ENCODE peak calls at places on chromosomes 5 and 9, in seven cellular contexts. O, W, H, B, J, D and V are unnamed samples.

GRCh38 chr5:122559676-122560075 is 215.2 kb upstream of the SNX2 start:
- DNase-seq in O (no peak), W (no peak), H (no peak), B (no peak), J (no peak), D (no peak), V (no peak)

GRCh38 chr5:56167522-56167921 is 65.6 kb downstream of the ANKRD55 start:
- DNase-seq in O (no peak), W (no peak), H (no peak), B (no peak), J (no peak), D (no peak), V (no peak)

GRCh38 chr9:16058131-16058549 is 505.3 kb downstream of the CCDC171 start:
- DNase-seq in O (peak), W (no peak), H (no peak), B (no peak), J (no peak), D (no peak), V (no peak)

GRCh38 chr5:456351-457194 is 13.6 kb downstream of the EXOC3 start:
- DNase-seq in O (no peak), W (no peak), H (no peak), B (peak), J (no peak), D (no peak), V (no peak)

GRCh38 chr9:5269249-5269715 is 35.2 kb downstream of the RLN2 start:
- DNase-seq in O (peak), W (no peak), H (no peak), B (no peak), J (no peak), D (no peak), V (no peak)

GRCh38 chr5:117889592-117889991 is 1098.8 kb downstream of the DTWD2 start:
- DNase-seq in O (no peak), W (no peak), H (no peak), B (no peak), J (no peak), D (no peak), V (no peak)

GRCh38 chr5:1553642-1554409 is 30.1 kb upstream of the LPCAT1 start:
- DNase-seq in O (no peak), W (no peak), H (no peak), B (no peak), J (no peak), D (no peak), V (no peak)

GRCh38 chr5:126810983-126811382 is 34.0 kb downstream of the LMNB1 start:
- DNase-seq in O (no peak), W (no peak), H (no peak), B (no peak), J (no peak), D (no peak), V (no peak)

GRCh38 chr9:136291306-136292025 is 12.4 kb downstream of the CCDC187 start:
- DNase-seq in O (no peak), W (no peak), H (no peak), B (no peak), J (no peak), D (no peak), V (no peak)

GRCh38 chr9:117218951-117219350 is 195.9 kb downstream of the ASTN2 start:
- DNase-seq in O (no peak), W (no peak), H (no peak), B (no peak), J (no peak), D (no peak), V (no peak)

GRCh38 chr9:116697341-116697740 is 10.2 kb downstream of the TRIM32 start:
- DNase-seq in O (no peak), W (no peak), H (no peak), B (no peak), J (peak), D (no peak), V (no peak)

GRCh38 chr9:88775559-88775958 is 215.7 kb upstream of the S1PR3 start:
- DNase-seq in O (peak), W (no peak), H (no peak), B (no peak), J (no peak), D (no peak), V (no peak)

GRCh38 chr9:35562895-35563746 is 41.9 kb upstream of the TESK1 start:
- DNase-seq in O (no peak), W (no peak), H (no peak), B (peak), J (no peak), D (no peak), V (no peak)

GRCh38 chr9:93061260-93061751 is 2.8 kb downstream of the SUSD3 start:
- DNase-seq in O (peak), W (no peak), H (no peak), B (no peak), J (no peak), D (no peak), V (no peak)

GRCh38 chr5:11504794-11505193 is 399.5 kb downstream of the CTNND2 start:
- DNase-seq in O (peak), W (no peak), H (no peak), B (no peak), J (no peak), D (no peak), V (no peak)

GRCh38 chr9:106450549-106450948 is 412.4 kb upstream of the ZNF462 start:
- DNase-seq in O (no peak), W (no peak), H (peak), B (peak), J (no peak), D (no peak), V (no peak)

GRCh38 chr5:142325677-142326479 is 1.1 kb upstream of the SPRY4 start:
- DNase-seq in O (peak), W (no peak), H (peak), B (no peak), J (no peak), D (no peak), V (no peak)
- H3K4me3 ChIP-seq in O (peak), W (peak), H (peak), B (peak), J (peak), D (peak), V (peak)

GRCh38 chr9:86943223-86943870 is 4.0 kb downstream of the GAS1 start:
- DNase-seq in O (no peak), W (no peak), H (no peak), B (peak), J (no peak), D (no peak), V (no peak)
- H3K4me3 ChIP-seq in O (no peak), W (no peak), H (no peak), B (peak), J (no peak), D (no peak), V (no peak)

DNA sequence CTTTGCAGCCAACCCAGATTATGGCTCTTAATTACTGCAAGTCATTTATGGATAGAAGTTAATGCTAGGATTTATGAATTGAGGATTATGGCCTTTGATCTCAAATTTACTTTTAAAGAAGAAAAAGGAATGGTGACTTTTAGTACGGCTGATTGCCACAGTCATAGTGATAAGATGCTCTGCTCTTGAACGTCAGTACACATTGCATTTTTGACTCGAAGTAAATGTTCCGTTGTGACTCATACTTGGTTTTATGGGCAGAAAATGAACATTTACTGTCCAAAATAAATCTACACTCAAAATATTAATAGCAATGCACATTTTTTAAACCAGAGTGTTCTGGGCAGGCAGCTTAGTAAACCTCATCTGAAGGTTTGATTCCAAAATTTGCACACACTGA is 825 bp downstream of the ADAMTSL1 start:
- DNase-seq in O (peak), W (no peak), H (no peak), B (no peak), J (peak), D (no peak), V (no peak)
- H3K4me3 ChIP-seq in O (no peak), W (no peak), H (peak), B (peak), J (peak), D (no peak), V (no peak)

GRCh38 chr5:43036856-43037711 is 3.0 kb downstream of the ANXA2R start:
- DNase-seq in O (peak), W (no peak), H (no peak), B (no peak), J (no peak), D (no peak), V (no peak)

GRCh38 chr5:43037929-43038510 is 2.1 kb downstream of the ANXA2R start:
- DNase-seq in O (peak), W (no peak), H (no peak), B (no peak), J (no peak), D (peak), V (no peak)

GRCh38 chr5:43039115-43039467 is 1.0 kb downstream of the ANXA2R start:
- DNase-seq in O (no peak), W (no peak), H (no peak), B (no peak), J (no peak), D (no peak), V (no peak)

GRCh38 chr5:43039468-43040286 is 442 bp downstream of the ANXA2R start:
- DNase-seq in O (peak), W (peak), H (peak), B (peak), J (no peak), D (peak), V (no peak)

GRCh38 chr5:43038523-43038989 is 1.6 kb downstream of the ANXA2R start:
- DNase-seq in O (peak), W (no peak), H (no peak), B (no peak), J (no peak), D (no peak), V (no peak)
- H3K4me3 ChIP-seq in O (peak), W (peak), H (peak), B (peak), J (no peak), D (peak), V (no peak)

GRCh38 chr9:121671612-121672155 is 20.2 kb downstream of the DAB2IP start:
- DNase-seq in O (no peak), W (no peak), H (no peak), B (no peak), J (peak), D (no peak), V (no peak)

GRCh38 chr9:121673576-121673975 is 22.1 kb downstream of the DAB2IP start:
- DNase-seq in O (no peak), W (no peak), H (no peak), B (peak), J (no peak), D (no peak), V (no peak)

GRCh38 chr9:121674952-121675351 is 23.5 kb downstream of the DAB2IP start:
- DNase-seq in O (peak), W (no peak), H (no peak), B (peak), J (no peak), D (no peak), V (no peak)

GRCh38 chr9:121670447-121670846 is 19.0 kb downstream of the DAB2IP start:
- DNase-seq in O (no peak), W (no peak), H (peak), B (peak), J (no peak), D (no peak), V (no peak)

DNA sequence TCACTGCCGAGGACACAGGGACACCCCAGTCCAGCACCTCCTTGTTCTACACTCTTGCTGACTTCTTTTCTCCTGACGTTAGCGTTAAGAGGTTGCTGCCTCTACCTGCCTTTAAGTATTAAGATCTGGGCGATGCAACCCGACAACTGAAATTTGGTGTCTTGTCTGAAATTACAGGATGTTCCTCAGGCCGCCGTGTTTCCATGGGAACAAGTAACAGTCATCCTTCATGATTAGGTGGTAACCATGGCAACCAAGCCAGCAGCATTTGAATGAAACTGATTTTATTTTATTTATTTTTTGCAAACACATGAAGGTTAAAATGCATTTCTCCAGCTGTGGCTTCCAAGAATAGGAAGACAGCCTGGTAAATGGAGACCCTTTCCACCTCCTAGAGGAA is 20.8 kb downstream of the DAB2IP start:
- DNase-seq in O (no peak), W (no peak), H (no peak), B (peak), J (no peak), D (no peak), V (no peak)
- H3K4me3 ChIP-seq in O (no peak), W (no peak), H (no peak), B (no peak), J (no peak), D (no peak), V (no peak)